ENCODE peak calls at places on chromosome 20, in eight cellular contexts. F, J, W, P, T, O, X and G are unnamed samples.

GRCh38 chr20:478949-479429 is 16.7 kb upstream of the TBC1D20 start:
- DNase-seq in F (peak), J (peak), W (peak), P (peak), T (peak), O (no peak), X (no peak), G (peak)

GRCh38 chr20:54456972-54457371 is 18.4 kb upstream of the DOK5 start:
- DNase-seq in F (no peak), J (no peak), W (no peak), P (no peak), T (no peak), O (no peak), X (no peak), G (no peak)

GRCh38 chr20:49850463-49851233 is 38.0 kb downstream of the SLC9A8 start:
- DNase-seq in F (no peak), J (no peak), W (no peak), P (no peak), T (no peak), O (no peak), X (no peak), G (no peak)

GRCh38 chr20:51354769-51355319 is 187.7 kb downstream of the NFATC2 start:
- DNase-seq in F (no peak), J (no peak), W (peak), P (no peak), T (no peak), O (no peak), X (no peak), G (no peak)

GRCh38 chr20:54345301-54345724 is 130.1 kb upstream of the DOK5 start:
- DNase-seq in F (no peak), J (peak), W (peak), P (no peak), T (peak), O (no peak), X (no peak), G (peak)

GRCh38 chr20:4383966-4384365 is 337.7 kb upstream of the PRND start:
- DNase-seq in F (no peak), J (no peak), W (no peak), P (no peak), T (peak), O (no peak), X (no peak), G (peak)

GRCh38 chr20:23139524-23139923 is 53.4 kb upstream of the CD93 start:
- DNase-seq in F (no peak), J (no peak), W (no peak), P (no peak), T (no peak), O (no peak), X (no peak), G (no peak)

GRCh38 chr20:34705383-34706021 is 1.4 kb downstream of the TP53INP2 start:
- DNase-seq in F (no peak), J (no peak), W (peak), P (no peak), T (peak), O (peak), X (no peak), G (no peak)

GRCh38 chr20:49561806-49562205 is 6.1 kb downstream of the PTGIS start:
- DNase-seq in F (no peak), J (no peak), W (no peak), P (no peak), T (no peak), O (no peak), X (no peak), G (no peak)

GRCh38 chr20:32006841-32007786 is 3.1 kb upstream of the CCM2L start:
- DNase-seq in F (no peak), J (no peak), W (no peak), P (no peak), T (no peak), O (no peak), X (no peak), G (no peak)

GRCh38 chr20:36569847-36570429 is 3.5 kb upstream of the TGIF2 start:
- DNase-seq in F (no peak), J (no peak), W (peak), P (no peak), T (peak), O (no peak), X (no peak), G (peak)

GRCh38 chr20:44488551-44488950 is 12.9 kb downstream of the TTPAL start:
- DNase-seq in F (no peak), J (no peak), W (no peak), P (no peak), T (no peak), O (no peak), X (no peak), G (no peak)

GRCh38 chr20:51473771-51474170 is 68.7 kb downstream of the NFATC2 start:
- DNase-seq in F (no peak), J (no peak), W (no peak), P (no peak), T (no peak), O (no peak), X (no peak), G (no peak)

GRCh38 chr20:50029697-50030428 is 47.1 kb downstream of the SNAI1 start:
- DNase-seq in F (no peak), J (no peak), W (peak), P (no peak), T (peak), O (peak), X (no peak), G (peak)

GRCh38 chr20:53901064-53901463 is 169.3 kb downstream of the BCAS1 start:
- DNase-seq in F (no peak), J (peak), W (peak), P (no peak), T (peak), O (no peak), X (no peak), G (peak)

GRCh38 chr20:3041818-3042504 is 1.5 kb upstream of the GNRH2 start:
- DNase-seq in F (no peak), J (no peak), W (no peak), P (no peak), T (peak), O (no peak), X (no peak), G (peak)

GRCh38 chr20:3660262-3661059 is 2.7 kb downstream of the GFRA4 start:
- DNase-seq in F (no peak), J (no peak), W (no peak), P (no peak), T (no peak), O (peak), X (no peak), G (no peak)

GRCh38 chr20:31987744-31988143 is 19.8 kb downstream of the XKR7 start:
- DNase-seq in F (no peak), J (no peak), W (peak), P (no peak), T (peak), O (no peak), X (no peak), G (no peak)

GRCh38 chr20:38092260-38092857 is 58.8 kb downstream of the RPRD1B start:
- DNase-seq in F (no peak), J (no peak), W (no peak), P (peak), T (no peak), O (no peak), X (no peak), G (no peak)

GRCh38 chr20:36631651-36632050 is 14.3 kb downstream of the SLA2 start:
- DNase-seq in F (no peak), J (no peak), W (peak), P (no peak), T (no peak), O (no peak), X (no peak), G (no peak)

GRCh38 chr20:20024942-20025341 is 7.8 kb downstream of the NAA20 start:
- DNase-seq in F (no peak), J (peak), W (peak), P (no peak), T (peak), O (no peak), X (no peak), G (peak)

GRCh38 chr20:57711311-57711712 is 1.5 kb upstream of the PMEPA1 start:
- DNase-seq in F (no peak), J (no peak), W (no peak), P (no peak), T (no peak), O (no peak), X (no peak), G (no peak)

GRCh38 chr20:58893355-58894151 is 41.0 kb downstream of the GNAS start:
- DNase-seq in F (no peak), J (no peak), W (no peak), P (no peak), T (no peak), O (no peak), X (no peak), G (no peak)

GRCh38 chr20:364905-365794 is 15.4 kb upstream of the TRIB3 start:
- DNase-seq in F (no peak), J (no peak), W (peak), P (no peak), T (peak), O (no peak), X (no peak), G (peak)

GRCh38 chr20:4946585-4947378 is 54.5 kb downstream of the SLC23A2 start:
- DNase-seq in F (no peak), J (no peak), W (no peak), P (peak), T (no peak), O (no peak), X (no peak), G (no peak)

GRCh38 chr20:953742-954141 is 37.6 kb upstream of the ANGPT4 start:
- DNase-seq in F (no peak), J (no peak), W (peak), P (no peak), T (no peak), O (no peak), X (no peak), G (no peak)

GRCh38 chr20:53678990-53679596 is 85.5 kb upstream of the ZNF217 start:
- DNase-seq in F (no peak), J (no peak), W (no peak), P (no peak), T (peak), O (no peak), X (no peak), G (peak)